ENCODE peak calls at places on chromosomes 12 and 14, in seven cellular contexts. H, K, R, S, Y, T and X are unnamed samples.

GRCh38 chr14:80567905-80568512 is 356.7 kb upstream of the DIO2 start:
- DNase-seq in S (no peak), Y (no peak), T (no peak), K (no peak), H (peak), R (no peak), X (no peak)

GRCh38 chr12:98939350-98939749 is 294.3 kb downstream of the APAF1 start:
- DNase-seq in H (no peak), S (no peak), K (peak), T (no peak), R (no peak), Y (no peak), X (no peak)

GRCh38 chr14:73809386-73809785 is 42.2 kb upstream of the PTGR2 start:
- DNase-seq in Y (no peak), H (no peak), T (no peak), R (no peak), S (no peak), K (no peak), X (no peak)

GRCh38 chr12:57224973-57225679 is 4.4 kb upstream of the SHMT2 start:
- DNase-seq in T (peak), K (no peak), S (no peak), R (no peak), Y (no peak), H (no peak), X (no peak)

GRCh38 chr12:124852329-124852831 is 11.3 kb downstream of the SCARB1 start:
- DNase-seq in T (no peak), K (peak), H (no peak), R (no peak), S (no peak), Y (peak), X (no peak)

GRCh38 chr12:98106201-98106600 is 409.2 kb upstream of the TMPO start:
- DNase-seq in S (no peak), T (no peak), R (no peak), K (no peak), Y (no peak), H (no peak), X (no peak)

GRCh38 chr12:92339198-92339821 is 193.7 kb upstream of the BTG1 start:
- DNase-seq in R (no peak), S (no peak), T (no peak), Y (no peak), K (no peak), H (no peak), X (no peak)

GRCh38 chr14:87989613-87990299 is 3.2 kb downstream of the GALC start:
- DNase-seq in K (no peak), H (no peak), T (no peak), S (no peak), R (no peak), Y (no peak), X (no peak)

GRCh38 chr12:25276199-25276937 is 25.6 kb upstream of the KRAS start:
- DNase-seq in T (peak), S (no peak), Y (no peak), H (peak), K (peak), R (peak), X (no peak)

GRCh38 chr14:36301159-36301558 is 19.3 kb downstream of the MBIP start:
- DNase-seq in R (peak), Y (no peak), K (peak), H (no peak), T (no peak), S (no peak), X (no peak)

GRCh38 chr12:117151195-117152031 is 38.9 kb downstream of the FBXO21 start:
- DNase-seq in S (no peak), R (peak), K (peak), H (no peak), Y (peak), T (no peak), X (no peak)

GRCh38 chr14:31320216-31320615 is 100.1 kb downstream of the HEATR5A start:
- DNase-seq in R (no peak), T (no peak), K (no peak), S (no peak), Y (no peak), H (no peak), X (no peak)

GRCh38 chr14:22159049-22159448 is 430.0 kb downstream of the DAD1 start:
- DNase-seq in H (no peak), T (no peak), Y (no peak), K (no peak), R (no peak), S (no peak), X (no peak)

GRCh38 chr12:120997448-120997847 is 18.8 kb downstream of the C12orf43 start:
- DNase-seq in R (no peak), Y (no peak), T (no peak), K (no peak), H (no peak), S (no peak), X (no peak)

GRCh38 chr14:100864960-100865681 is 38.4 kb downstream of the RTL1 start:
- DNase-seq in R (no peak), K (no peak), S (no peak), H (no peak), T (no peak), Y (peak), X (no peak)

GRCh38 chr14:88421286-88421685 is 35.8 kb downstream of the SPATA7 start:
- DNase-seq in T (no peak), H (no peak), S (no peak), R (no peak), K (peak), Y (no peak), X (no peak)

GRCh38 chr14:64260418-64260817 is 33.8 kb downstream of the ESR2 start:
- DNase-seq in S (no peak), R (no peak), K (no peak), Y (no peak), H (no peak), T (no peak), X (no peak)

GRCh38 chr14:23861666-23862065 is 91.9 kb upstream of the DHRS4 start:
- DNase-seq in S (no peak), K (peak), Y (no peak), H (no peak), T (no peak), R (peak), X (no peak)

GRCh38 chr12:124391340-124392261 is 96.7 kb downstream of the RFLNA start:
- DNase-seq in K (no peak), H (no peak), T (peak), R (no peak), S (peak), Y (peak), X (peak)

GRCh38 chr12:49365542-49365941 is 1.7 kb upstream of the SPATS2 start:
- DNase-seq in T (no peak), K (peak), R (no peak), H (no peak), Y (no peak), S (no peak), X (no peak)

GRCh38 chr14:68814376-68815287 is 21.8 kb upstream of the ZFP36L1 start:
- DNase-seq in T (peak), S (peak), R (peak), Y (no peak), K (peak), H (no peak), X (no peak)

GRCh38 chr12:32477714-32478113 is 78.4 kb downstream of the FGD4 start:
- DNase-seq in R (no peak), H (no peak), Y (no peak), S (no peak), K (no peak), T (no peak), X (no peak)

GRCh38 chr12:45729233-45730115 is at the start of gene ARID2:
- DNase-seq in R (peak), T (peak), S (no peak), H (no peak), Y (peak), K (peak), X (no peak)

GRCh38 chr12:7512528-7512927 is 9.0 kb upstream of the CD163 start:
- DNase-seq in R (peak), S (no peak), H (peak), Y (peak), T (no peak), K (peak), X (no peak)

GRCh38 chr14:24069411-24069735 is 2.0 kb upstream of the CPNE6 start:
- DNase-seq in Y (no peak), K (no peak), S (no peak), T (no peak), H (no peak), R (no peak), X (no peak)

GRCh38 chr14:53924754-53925153 is 31.9 kb downstream of the BMP4 start:
- DNase-seq in S (no peak), R (no peak), Y (no peak), K (peak), H (peak), T (no peak), X (no peak)

GRCh38 chr12:68623984-68624383 is 13.3 kb downstream of the RAP1B start:
- DNase-seq in Y (no peak), K (no peak), S (no peak), T (no peak), H (no peak), R (no peak), X (no peak)

GRCh38 chr14:23057757-23058653 is 685 bp upstream of the CDH24 start:
- DNase-seq in S (peak), R (peak), H (peak), Y (peak), T (peak), K (peak), X (peak)

GRCh38 chr12:70609739-70610491 is 27.3 kb downstream of the PTPRB start:
- DNase-seq in H (no peak), S (no peak), K (peak), Y (peak), T (no peak), R (peak), X (no peak)
- H3K4me3 ChIP-seq in H (peak), S (no peak), K (peak), Y (peak), T (no peak), R (no peak), X (peak)

DNA sequence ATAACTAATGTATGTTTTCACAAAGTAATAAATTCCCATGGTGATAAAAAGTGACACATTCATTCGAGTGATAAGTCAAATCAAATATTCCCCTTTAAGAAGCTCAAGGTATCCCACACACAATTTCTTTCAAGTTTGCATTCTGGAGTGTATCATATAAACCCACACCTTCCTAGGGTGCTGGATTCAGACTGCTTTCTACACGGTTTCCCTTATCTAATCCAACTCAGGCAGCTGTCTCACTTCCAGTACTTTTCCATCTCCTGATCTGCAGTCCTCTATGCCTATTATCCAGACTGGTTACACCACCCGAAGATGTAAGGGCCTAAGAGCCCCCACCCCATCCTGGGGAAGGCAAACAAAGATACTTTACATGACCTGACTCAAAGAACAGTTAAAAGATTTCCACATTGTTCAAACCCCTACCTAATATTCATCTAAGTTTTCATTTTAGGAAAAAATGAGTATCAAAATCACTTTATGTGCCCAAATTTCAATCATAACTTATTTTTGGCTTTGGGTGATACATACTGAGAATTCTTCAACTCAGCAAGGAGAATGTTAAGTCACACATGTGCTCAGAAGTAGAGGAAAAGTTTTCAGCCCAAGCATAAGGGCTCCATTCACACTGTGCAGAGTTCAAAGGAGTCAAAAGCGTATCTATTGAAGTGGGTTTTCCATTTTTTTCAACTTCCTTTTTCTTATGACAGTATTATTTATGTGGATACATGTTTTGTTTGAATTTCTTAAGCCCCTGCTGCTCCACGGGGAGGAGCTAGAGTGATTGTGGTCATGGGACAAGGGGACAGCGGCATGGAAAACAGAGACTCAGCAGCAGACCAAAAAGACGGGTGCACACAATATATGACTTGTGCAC is 41.8 kb downstream of the CORO1C start:
- DNase-seq in T (peak), R (no peak), Y (peak), S (no peak), K (peak), H (no peak), X (no peak)
- TF ChIP-seq CTCF in T (no peak), R (no peak), Y (no peak), S (no peak), K (peak), H (no peak), X (no peak)

DNA sequence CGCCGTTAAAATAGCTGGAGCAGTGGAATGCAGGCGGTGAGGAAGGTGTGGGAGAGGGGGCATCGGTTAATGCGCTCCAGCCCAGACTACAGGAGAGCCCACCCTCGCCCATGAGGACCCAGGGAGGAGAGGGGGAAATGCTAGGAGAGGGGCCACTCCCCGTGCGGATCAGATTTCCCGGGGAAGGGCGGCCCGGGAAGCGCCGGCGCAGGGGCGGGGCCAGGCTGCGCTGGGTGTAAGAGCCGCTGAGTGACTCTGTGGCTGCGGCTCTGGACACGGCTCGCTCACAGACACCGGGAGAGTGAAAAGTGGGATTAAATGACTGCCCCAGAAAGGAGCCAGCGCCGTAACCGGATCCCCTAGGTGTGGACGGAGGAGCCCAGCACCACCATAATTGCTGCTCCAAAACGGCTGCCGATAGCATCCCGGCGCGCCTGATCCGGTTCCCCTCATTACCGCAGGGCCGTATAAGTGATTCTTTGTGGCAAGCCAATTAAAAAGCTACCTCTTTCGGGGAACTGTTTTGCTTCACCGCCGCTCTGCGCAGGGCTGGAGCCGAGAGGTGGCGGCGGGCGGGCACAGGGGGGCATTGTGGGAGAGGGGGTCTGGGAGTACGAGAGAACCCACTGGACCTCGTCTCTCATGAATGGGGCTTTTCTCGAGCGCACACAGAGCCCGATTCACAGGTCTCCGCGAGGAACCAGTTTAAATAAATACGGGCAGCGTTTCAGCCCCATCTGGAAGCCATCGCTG is 2.7 kb downstream of the COL2A1 start:
- DNase-seq in H (no peak), T (no peak), R (peak), Y (peak), K (peak), S (no peak), X (no peak)
- H3K4me3 ChIP-seq in H (peak), T (peak), R (no peak), Y (peak), K (peak), S (no peak), X (no peak)

GRCh38 chr12:26798013-26798412 is 35.0 kb downstream of the ITPR2 start:
- DNase-seq in T (no peak), Y (no peak), R (no peak), H (peak), K (peak), S (peak), X (no peak)
- TF ChIP-seq CTCF in T (no peak), Y (no peak), R (no peak), H (no peak), K (no peak), S (no peak), X (no peak)

GRCh38 chr12:80714055-80714454 is 2.7 kb upstream of the MYF5 start:
- DNase-seq in R (no peak), K (peak), S (no peak), Y (no peak), H (no peak), T (no peak), X (no peak)

GRCh38 chr12:80714846-80715245 is 1.9 kb upstream of the MYF5 start:
- DNase-seq in K (no peak), Y (no peak), R (no peak), H (no peak), S (no peak), T (no peak), X (no peak)

GRCh38 chr12:80715850-80716249 is 862 bp upstream of the MYF5 start:
- DNase-seq in H (no peak), R (no peak), K (no peak), Y (no peak), T (no peak), S (no peak), X (no peak)

GRCh38 chr12:80713419-80713818 is 3.3 kb upstream of the MYF5 start:
- DNase-seq in K (no peak), R (no peak), S (no peak), H (no peak), Y (no peak), T (no peak), X (no peak)

GRCh38 chr12:80716711-80717469 is at the start of gene MYF5:
- DNase-seq in H (no peak), R (no peak), K (no peak), Y (no peak), T (no peak), S (no peak), X (no peak)
- H3K4me3 ChIP-seq in H (no peak), R (no peak), K (no peak), Y (no peak), T (no peak), S (no peak), X (no peak)